ENCODE peak calls at places on chromosomes 11 and 22, in four cellular contexts. N is CD4-positive, alpha-beta memory T cell; F is testis; C is mucosa of descending colon. S is an unnamed sample.

GRCh38 chr22:22593964-22594656 is 35.0 kb upstream of the PRAME start:
- DNase-seq in N (peak; percentile 36), F (peak; percentile 64), C (peak; percentile 60), S (no peak)

GRCh38 chr11:116603783-116604323 is 168.9 kb downstream of the BUD13 start:
- DNase-seq in N (no peak), F (no peak), C (no peak), S (no peak)

GRCh38 chr11:96147186-96147585 is 195.8 kb downstream of the MAML2 start:
- DNase-seq in N (no peak), F (no peak), C (no peak), S (no peak)

GRCh38 chr11:64245401-64245796 is 1.3 kb downstream of the PPP1R14B start:
- DNase-seq in N (no peak), F (no peak), C (peak; percentile 74), S (no peak)

GRCh38 chr22:30373331-30374325 is 13.6 kb downstream of the RNF215 start:
- DNase-seq in N (no peak), F (no peak), C (no peak), S (no peak)

GRCh38 chr22:37109242-37109917 is at the start of gene TMPRSS6:
- DNase-seq in N (no peak), F (no peak), C (no peak), S (no peak)

GRCh38 chr11:4523666-4524065 is 21.3 kb upstream of the OR52M1 start:
- DNase-seq in N (no peak), F (no peak), C (no peak), S (no peak)

GRCh38 chr11:46669606-46670243 is 30.7 kb downstream of the ARHGAP1 start:
- DNase-seq in N (no peak), F (no peak), C (no peak), S (no peak)

GRCh38 chr22:46504586-46504985 is 32.8 kb downstream of the CELSR1 start:
- DNase-seq in N (no peak), F (no peak), C (no peak), S (no peak)

GRCh38 chr22:27573992-27574391 is 227.6 kb downstream of the MN1 start:
- DNase-seq in N (no peak), F (no peak), C (no peak), S (no peak)

GRCh38 chr11:15969281-15969680 is 387.1 kb downstream of the SOX6 start:
- DNase-seq in N (no peak), F (peak; percentile 78), C (peak; percentile 50), S (no peak)

GRCh38 chr11:104776501-104777170 is 121.6 kb downstream of the CASP12 start:
- DNase-seq in N (no peak), F (no peak), C (no peak), S (no peak)

GRCh38 chr11:20443596-20443995 is 56.1 kb downstream of the PRMT3 start:
- DNase-seq in N (no peak), F (no peak), C (no peak), S (no peak)

GRCh38 chr22:41731609-41732008 is 32.3 kb downstream of the MEI1 start:
- DNase-seq in N (no peak), F (no peak), C (no peak), S (no peak)

GRCh38 chr11:69442012-69442806 is 39.3 kb upstream of the LINC01488 start:
- DNase-seq in N (no peak), F (no peak), C (no peak), S (no peak)

GRCh38 chr11:58596621-58597020 is 17.8 kb downstream of the ZFP91 start:
- DNase-seq in N (no peak), F (no peak), C (no peak), S (no peak)

GRCh38 chr11:6568191-6568918 is 35.1 kb downstream of the RRP8 start:
- DNase-seq in N (no peak), F (peak; percentile 36), C (peak; percentile 31), S (no peak)

GRCh38 chr11:43833657-43834073 is 47.0 kb upstream of the ALKBH3 start:
- DNase-seq in N (no peak), F (no peak), C (no peak), S (no peak)

GRCh38 chr22:49825944-49826602 is 1.6 kb downstream of the BRD1 start:
- DNase-seq in N (peak; percentile 61), F (no peak), C (peak; percentile 50), S (peak; percentile 47)

GRCh38 chr11:118635237-118635591 is 27.8 kb downstream of the PHLDB1 start:
- DNase-seq in N (no peak), F (peak; percentile 63), C (no peak), S (no peak)

GRCh38 chr11:119368121-119369034 is 13.1 kb downstream of the USP2 start:
- DNase-seq in N (no peak), F (no peak), C (peak; percentile 84), S (no peak)

GRCh38 chr22:44738347-44738715 is 14.0 kb upstream of the ARHGAP8 start:
- DNase-seq in N (no peak), F (no peak), C (peak; percentile 61), S (no peak)

GRCh38 chr22:19045094-19045493 is 77.1 kb downstream of the DGCR2 start:
- DNase-seq in N (no peak), F (no peak), C (no peak), S (no peak)

GRCh38 chr11:68997124-68997994 is 15.7 kb downstream of the MRGPRF start:
- DNase-seq in N (no peak), F (no peak), C (no peak), S (no peak)

GRCh38 chr22:41620646-41621098 is at the start of gene DESI1:
- DNase-seq in N (no peak), F (peak; percentile 35), C (no peak), S (no peak)

GRCh38 chr11:34833602-34834001 is 82.6 kb downstream of the APIP start:
- DNase-seq in N (no peak), F (no peak), C (no peak), S (no peak)

GRCh38 chr11:47007579-47007978 is 71.0 kb downstream of the CSTPP1 start:
- DNase-seq in N (no peak), F (no peak), C (no peak), S (no peak)

GRCh38 chr11:45530776-45531175 is 134.6 kb downstream of the CHST1 start:
- DNase-seq in N (no peak), F (no peak), C (no peak), S (no peak)

GRCh38 chr11:78079232-78080083 is at the start of gene NDUFC2:
- DNase-seq in N (peak; percentile 60), F (peak; percentile 87), C (peak; percentile 83), S (peak; percentile 58)

GRCh38 chr11:64321533-64321932 is 3.6 kb downstream of the PRDX5 start:
- DNase-seq in N (no peak), F (no peak), C (peak; percentile 80), S (no peak)

GRCh38 chr11:128434411-128434810 is 152.9 kb downstream of the ETS1 start:
- DNase-seq in N (no peak), F (no peak), C (no peak), S (no peak)

DNA sequence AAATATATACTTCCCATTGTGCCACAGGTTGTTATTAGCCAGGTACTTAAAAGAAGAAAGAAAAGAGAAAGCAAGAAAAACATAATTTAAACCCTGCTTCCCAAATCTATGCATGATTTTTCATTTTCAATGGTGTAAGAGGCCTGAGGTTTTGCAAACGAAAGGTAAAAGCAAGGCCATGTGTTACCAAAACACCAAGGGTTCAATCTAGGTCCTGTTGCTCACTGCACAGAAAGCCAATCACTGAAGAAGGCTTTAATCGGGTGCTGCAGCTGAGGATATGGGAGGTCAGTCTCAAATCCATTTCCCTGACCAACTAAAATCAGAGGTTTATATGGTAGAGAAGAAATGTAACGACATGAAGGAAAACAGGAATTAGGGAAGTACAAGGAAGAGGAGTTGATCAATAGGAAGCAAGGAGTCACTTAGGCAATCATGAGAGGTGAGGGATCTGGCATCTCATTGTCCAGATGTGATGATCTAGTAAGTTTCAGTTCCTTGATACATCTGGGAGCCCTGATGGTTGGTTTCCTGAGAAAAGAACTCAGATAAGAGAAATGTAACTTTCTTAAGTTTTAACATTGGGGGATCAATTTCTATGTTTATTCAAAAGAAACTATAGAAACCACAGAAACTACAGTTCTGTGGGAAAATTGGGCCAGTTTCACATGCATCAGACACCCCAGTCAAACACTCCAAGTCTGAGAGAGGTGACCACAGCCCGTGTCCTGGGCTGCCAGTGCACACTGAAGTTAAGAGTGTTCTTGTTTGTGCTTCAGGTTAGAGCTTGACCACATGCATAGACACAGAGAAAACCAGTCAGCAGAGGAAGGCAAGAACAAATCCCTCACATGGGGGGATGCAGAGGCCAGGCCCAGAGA is 18.1 kb upstream of the DKK3 start:
- DNase-seq in N (no peak), F (no peak), C (no peak), S (no peak)
- H3K9me3 ChIP-seq in N (no peaks in the 10 kb centered on the region), F (no peaks in the 10 kb centered on the region), C (peaks cover 5% of the 10 kb centered on the region), S (no peaks in the 10 kb centered on the region)

DNA sequence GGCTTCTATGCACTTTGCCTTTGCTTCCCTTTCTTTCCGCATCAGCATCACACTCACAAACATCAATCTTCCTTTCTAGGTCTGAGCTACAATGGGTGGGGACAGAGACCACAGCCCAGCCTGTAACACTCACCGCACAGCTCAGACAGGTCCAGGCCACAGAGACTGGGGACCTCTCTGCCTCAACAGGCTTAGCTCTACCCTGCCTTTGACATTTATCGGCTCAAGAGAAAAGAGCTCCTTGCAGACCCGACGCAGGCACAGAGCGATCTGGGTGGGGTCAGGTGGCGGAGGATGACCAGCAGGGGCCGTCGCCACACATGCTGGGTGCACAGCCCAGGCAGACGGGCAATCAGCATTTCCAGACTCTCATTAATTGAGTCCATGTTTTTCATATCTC is 837.3 kb downstream of the TBC1D22A start:
- DNase-seq in N (no peak), F (no peak), C (no peak), S (no peak)
- H3K9me3 ChIP-seq in N (no peaks in the 10 kb centered on the region), F (no peaks in the 10 kb centered on the region), C (no peaks in the 10 kb centered on the region), S (no peaks in the 10 kb centered on the region)

DNA sequence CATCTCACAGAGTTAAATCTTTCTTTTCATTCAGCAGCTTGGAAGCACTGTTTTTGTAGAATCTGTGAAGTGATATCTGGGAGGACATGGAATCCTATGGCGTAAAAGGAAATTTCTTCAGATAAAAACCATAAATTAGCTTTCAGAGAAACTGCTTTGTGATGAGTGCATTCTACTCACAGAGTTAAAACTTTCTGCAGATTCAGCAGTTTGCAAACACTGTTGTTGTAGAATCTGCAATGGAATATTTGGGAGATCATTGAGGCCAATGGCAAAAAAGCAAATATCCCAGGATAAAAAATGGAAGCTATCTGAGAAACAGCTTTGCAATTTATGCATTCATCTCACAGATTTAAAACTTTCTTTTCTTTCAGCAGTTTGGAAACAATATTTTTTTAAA is 180.6 kb downstream of the OR4A47 start:
- DNase-seq in N (no peak), F (no peak), C (no peak), S (no peak)
- H3K9me3 ChIP-seq in N (peaks cover 12% of the 10 kb centered on the region), F (no peaks in the 10 kb centered on the region), C (peaks cover 97% of the 10 kb centered on the region), S (peaks cover 3% of the 10 kb centered on the region)

DNA sequence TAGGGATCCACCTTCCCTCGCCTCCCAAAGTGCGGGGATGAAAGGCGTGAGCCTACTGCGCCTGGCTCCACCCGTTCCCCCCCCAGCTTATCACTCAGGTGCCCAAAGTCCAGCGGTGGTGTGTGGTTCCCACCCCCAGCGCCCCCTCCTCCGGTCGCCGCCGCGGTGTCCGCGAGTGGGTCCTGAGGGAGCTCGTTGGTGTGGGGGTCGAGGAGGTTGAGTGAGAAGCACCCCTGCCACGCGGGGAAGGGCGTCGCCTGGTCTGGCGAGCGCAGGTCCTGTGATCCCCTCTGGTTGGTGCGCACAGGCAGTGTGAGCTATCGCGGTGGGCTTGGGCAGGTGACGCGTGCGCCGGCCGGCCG is 3900.6 kb upstream of the OR11H1 start:
- DNase-seq in N (no peak), F (no peak), C (no peak), S (no peak)
- H3K9me3 ChIP-seq in N (no peaks in the 10 kb centered on the region), F (peaks cover 3% of the 10 kb centered on the region), C (peaks cover 81% of the 10 kb centered on the region), S (no peaks in the 10 kb centered on the region)

S was measured in T-helper 17 cell.